ENCODE peak calls at places on chromosomes 7 and 10, in four cellular contexts. I, Y, F and H are unnamed samples.

GRCh38 chr10:102783541-102783930 is 39.8 kb downstream of the WBP1L start:
- DNase-seq in I (no peak), Y (no peak), F (no peak), H (no peak)

GRCh38 chr7:87253589-87254087 is 34.1 kb upstream of the TMEM243 start:
- DNase-seq in I (no peak), Y (no peak), F (no peak), H (no peak)

GRCh38 chr10:68333905-68334431 is 1.2 kb upstream of the PBLD start:
- DNase-seq in I (no peak), Y (no peak), F (no peak), H (no peak)

GRCh38 chr10:107626862-107627261 is 462.4 kb upstream of the SORCS1 start:
- DNase-seq in I (no peak), Y (no peak), F (no peak), H (no peak)

GRCh38 chr7:140260767-140261486 is 84.1 kb upstream of the KDM7A start:
- DNase-seq in I (no peak), Y (no peak), F (no peak), H (no peak)

GRCh38 chr10:88893611-88894010 is 13.6 kb downstream of the STAMBPL1 start:
- DNase-seq in I (no peak), Y (no peak), F (no peak), H (no peak)

GRCh38 chr7:7639847-7640220 is 718 bp upstream of the UMAD1 start:
- DNase-seq in I (no peak), Y (peak), F (peak), H (no peak)

GRCh38 chr10:320787-321186 is 185.5 kb downstream of the ZMYND11 start:
- DNase-seq in I (no peak), Y (no peak), F (no peak), H (no peak)

GRCh38 chr10:35369049-35369760 is 32.9 kb downstream of the CCNY start:
- DNase-seq in I (no peak), Y (no peak), F (no peak), H (no peak)

GRCh38 chr10:6423004-6423403 is 157.1 kb downstream of the PRKCQ start:
- DNase-seq in I (no peak), Y (no peak), F (no peak), H (no peak)

GRCh38 chr10:110353244-110354119 is 48.8 kb upstream of the SMNDC1 start:
- DNase-seq in I (peak), Y (no peak), F (no peak), H (peak)

GRCh38 chr10:17805921-17806577 is 3.1 kb upstream of the MRC1 start:
- DNase-seq in I (no peak), Y (no peak), F (no peak), H (no peak)

GRCh38 chr10:124992462-124993344 is 50.8 kb downstream of the ZRANB1 start:
- DNase-seq in I (peak), Y (no peak), F (peak), H (no peak)

GRCh38 chr10:484925-485661 is 204.4 kb downstream of the DIP2C start:
- DNase-seq in I (no peak), Y (no peak), F (no peak), H (no peak)

GRCh38 chr10:131848741-131849590 is 51.8 kb upstream of the PPP2R2D start:
- DNase-seq in I (no peak), Y (no peak), F (no peak), H (no peak)

GRCh38 chr7:77542399-77542798 is 5.3 kb downstream of the PTPN12 start:
- DNase-seq in I (no peak), Y (no peak), F (no peak), H (no peak)

GRCh38 chr7:158323741-158324396 is 263.8 kb downstream of the PTPRN2 start:
- DNase-seq in I (no peak), Y (no peak), F (no peak), H (no peak)

GRCh38 chr7:157674027-157674714 is 337.4 kb downstream of the DNAJB6 start:
- DNase-seq in I (no peak), Y (no peak), F (no peak), H (no peak)

GRCh38 chr10:123651421-123652047 is 14.6 kb upstream of the GPR26 start:
- DNase-seq in I (no peak), Y (no peak), F (no peak), H (no peak)

GRCh38 chr10:46006219-46006618 is 24.2 kb downstream of the NCOA4 start:
- DNase-seq in I (no peak), Y (no peak), F (no peak), H (no peak)

GRCh38 chr7:120337308-120337907 is 64.4 kb downstream of the KCND2 start:
- DNase-seq in I (no peak), Y (no peak), F (peak), H (peak)

GRCh38 chr7:2732959-2733584 is 45.1 kb downstream of the AMZ1 start:
- DNase-seq in I (peak), Y (no peak), F (no peak), H (peak)

GRCh38 chr7:130521552-130521951 is 29.7 kb downstream of the MEST start:
- DNase-seq in I (no peak), Y (no peak), F (no peak), H (no peak)

GRCh38 chr7:12269100-12269895 is 58.2 kb downstream of the TMEM106B start:
- DNase-seq in I (no peak), Y (no peak), F (peak), H (no peak)

DNA sequence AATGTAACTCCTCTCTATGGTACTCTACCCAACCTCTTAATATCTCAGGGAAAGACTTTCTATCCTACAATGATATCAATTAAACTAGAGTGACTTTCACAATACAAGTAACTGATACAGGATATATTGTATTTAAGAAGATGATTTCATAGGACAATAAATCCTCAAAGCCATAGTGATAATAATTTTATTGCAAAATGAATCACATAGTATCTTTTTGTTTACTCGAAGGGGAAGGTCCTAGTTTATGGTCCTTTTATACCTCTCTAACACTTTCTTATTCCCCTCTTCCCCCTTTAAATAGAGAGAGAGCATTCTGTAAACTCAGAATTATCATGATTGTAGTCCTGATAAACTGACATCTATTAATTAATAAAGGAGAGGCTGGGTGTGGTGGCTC is 56.4 kb downstream of the TMEM106B start:
- DNase-seq in I (no peak), Y (no peak), F (no peak), H (no peak)
- TF ChIP-seq CBFB in I (no peak), Y (no peak), F (no peak), H (no peak)

GRCh38 chr10:97889461-97890265 is 40.0 kb downstream of the GOLGA7B start:
- DNase-seq in I (no peak), Y (no peak), F (no peak), H (peak)

GRCh38 chr10:97886264-97886663 is 36.6 kb downstream of the GOLGA7B start:
- DNase-seq in I (no peak), Y (no peak), F (no peak), H (no peak)

GRCh38 chr10:97887399-97887798 is 37.8 kb downstream of the GOLGA7B start:
- DNase-seq in I (no peak), Y (no peak), F (no peak), H (peak)

GRCh38 chr10:97888134-97888533 is 38.5 kb downstream of the GOLGA7B start:
- DNase-seq in I (no peak), Y (no peak), F (no peak), H (no peak)

GRCh38 chr10:97888641-97889262 is 39.1 kb downstream of the GOLGA7B start:
- DNase-seq in I (no peak), Y (no peak), F (no peak), H (peak)
- TF ChIP-seq CBFB in I (no peak), Y (no peak), F (no peak), H (no peak)

GRCh38 chr10:99443483-99443882 is 13.1 kb upstream of the GOT1 start:
- DNase-seq in I (no peak), Y (no peak), F (no peak), H (no peak)
- TF ChIP-seq CBFB in I (no peak), Y (no peak), F (no peak), H (no peak)

GRCh38 chr7:23108995-23109394 is 3.4 kb downstream of the KLHL7 start:
- DNase-seq in I (no peak), Y (no peak), F (no peak), H (no peak)
- TF ChIP-seq CBFB in I (no peak), Y (no peak), F (no peak), H (no peak)

GRCh38 chr7:134449596-134450194 is 9.2 kb downstream of the AKR1B1 start:
- DNase-seq in I (no peak), Y (no peak), F (no peak), H (no peak)
- TF ChIP-seq CBFB in I (no peak), Y (no peak), F (no peak), H (no peak)

DNA sequence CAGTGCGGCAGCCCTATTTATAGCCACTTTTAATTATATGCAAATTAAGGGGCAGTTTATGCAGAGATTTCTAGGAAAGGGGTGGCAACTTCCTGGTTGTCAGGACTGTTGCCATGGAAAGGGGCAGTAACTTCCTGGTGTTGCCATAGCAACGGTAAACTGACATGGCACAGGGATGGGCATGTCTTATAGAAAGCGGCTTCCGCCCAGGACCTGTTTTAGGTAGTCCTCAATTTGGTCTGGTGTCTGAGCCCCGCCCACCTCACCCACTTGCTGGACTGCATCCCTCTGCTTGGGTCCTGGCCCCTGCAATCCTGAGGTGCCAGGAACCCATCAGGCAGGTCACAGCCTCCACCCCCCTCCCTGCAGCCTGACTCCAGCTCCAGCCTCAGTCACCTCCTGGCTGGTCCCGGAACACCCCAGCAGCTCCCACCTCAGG is 115.8 kb downstream of the TMEM130 start:
- DNase-seq in I (peak), Y (no peak), F (no peak), H (peak)
- TF ChIP-seq CBFB in I (no peak), Y (no peak), F (no peak), H (no peak)

DNA sequence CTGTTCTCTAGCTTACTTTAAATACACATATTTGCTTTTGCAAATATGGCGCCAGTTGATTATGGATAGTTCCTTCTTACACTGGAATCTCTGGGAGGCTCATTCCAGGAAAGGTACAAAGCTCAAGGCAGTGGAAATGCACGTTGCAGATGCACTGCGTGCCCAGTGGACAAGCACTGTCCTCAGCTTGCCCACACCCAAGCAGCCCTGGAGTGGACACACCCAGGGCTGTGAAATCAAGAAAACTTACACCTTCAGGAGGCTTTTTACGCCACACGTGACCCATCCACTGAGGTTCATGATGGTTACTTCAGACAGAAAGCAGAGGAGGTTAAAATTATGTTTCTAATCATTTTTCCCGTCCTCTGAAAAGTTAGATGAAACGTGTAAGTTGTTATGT is 248.5 kb downstream of the VTI1A start:
- DNase-seq in I (no peak), Y (no peak), F (peak), H (no peak)
- TF ChIP-seq CBFB in I (no peak), Y (no peak), F (no peak), H (no peak)

GRCh38 chr10:129371543-129371942 is 95.5 kb upstream of the MGMT start:
- DNase-seq in I (no peak), Y (no peak), F (no peak), H (no peak)

GRCh38 chr10:129369566-129369965 is 97.5 kb upstream of the MGMT start:
- DNase-seq in I (no peak), Y (no peak), F (no peak), H (no peak)

GRCh38 chr10:129373231-129373630 is 93.8 kb upstream of the MGMT start:
- DNase-seq in I (no peak), Y (no peak), F (no peak), H (no peak)

GRCh38 chr10:129373718-129374117 is 93.3 kb upstream of the MGMT start:
- DNase-seq in I (no peak), Y (no peak), F (no peak), H (no peak)

DNA sequence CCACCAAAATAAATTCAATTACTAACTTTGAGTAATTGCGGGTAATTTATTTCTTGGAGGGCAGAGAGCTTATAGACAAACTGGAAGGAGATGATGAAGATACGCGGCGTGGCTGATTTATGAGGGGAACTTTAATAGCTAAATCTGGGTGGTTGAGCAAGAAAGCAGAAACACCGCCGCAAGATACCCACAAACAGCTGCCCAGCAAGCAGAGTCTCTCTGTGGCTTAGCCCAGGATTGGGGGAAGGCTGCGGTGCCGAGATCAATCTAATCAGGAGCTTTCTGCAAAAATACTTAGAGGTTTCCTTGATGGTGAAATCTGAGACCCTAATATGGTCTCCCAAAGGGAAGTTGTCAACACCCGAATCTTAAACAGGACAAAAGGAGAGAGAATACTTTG is 94.9 kb upstream of the MGMT start:
- DNase-seq in I (no peak), Y (no peak), F (no peak), H (no peak)
- TF ChIP-seq CBFB in I (no peak), Y (no peak), F (no peak), H (no peak)